ENCODE peak calls at places on chromosomes 16 and 17, in five cellular contexts. One of them, this sample, is unnamed.

GRCh38 chr16:19088341-19088916 is 21.0 kb downstream of the COQ7 start:
- DNase-seq in GOT3: no peak
- DNase-seq in NCI-H1105: no peak
- DNase-seq in HFF-Myc: no peak
- DNase-seq in ascending aorta: no peak
- DNase-seq in this sample: no peak

GRCh38 chr17:64786337-64786736 is 124.2 kb upstream of the SMURF2 start:
- DNase-seq in GOT3: no peak
- DNase-seq in NCI-H1105: no peak
- DNase-seq in HFF-Myc: no peak
- DNase-seq in ascending aorta: no peak
- DNase-seq in this sample: no peak

GRCh38 chr17:36972186-36972686 is 23.5 kb downstream of the AATF start:
- DNase-seq in GOT3: no peak
- DNase-seq in NCI-H1105: no peak
- DNase-seq in HFF-Myc: no peak
- DNase-seq in ascending aorta: no peak
- DNase-seq in this sample: no peak

GRCh38 chr17:1087381-1088241 is 90.7 kb downstream of the TIMM22 start:
- DNase-seq in GOT3: no peak
- DNase-seq in NCI-H1105: peak; percentile 66
- DNase-seq in HFF-Myc: no peak
- DNase-seq in ascending aorta: peak; percentile 47
- DNase-seq in this sample: peak; percentile 52

GRCh38 chr16:63745456-63745855 is 1376.4 kb downstream of the CDH11 start:
- DNase-seq in GOT3: no peak
- DNase-seq in NCI-H1105: no peak
- DNase-seq in HFF-Myc: no peak
- DNase-seq in ascending aorta: no peak
- DNase-seq in this sample: no peak

GRCh38 chr17:30249460-30249859 is 14.0 kb upstream of the SLC6A4 start:
- DNase-seq in GOT3: no peak
- DNase-seq in NCI-H1105: no peak
- DNase-seq in HFF-Myc: no peak
- DNase-seq in ascending aorta: no peak
- DNase-seq in this sample: no peak

GRCh38 chr16:7405166-7405565 is 72.5 kb downstream of the RBFOX1 start:
- DNase-seq in GOT3: no peak
- DNase-seq in NCI-H1105: peak; percentile 10
- DNase-seq in HFF-Myc: no peak
- DNase-seq in ascending aorta: no peak
- DNase-seq in this sample: peak; percentile 11

GRCh38 chr16:31079342-31079944 is 5.2 kb downstream of the ZNF646 start:
- DNase-seq in GOT3: no peak
- DNase-seq in NCI-H1105: no peak
- DNase-seq in HFF-Myc: no peak
- DNase-seq in ascending aorta: no peak
- DNase-seq in this sample: no peak

GRCh38 chr17:32015245-32016013 is 8.2 kb downstream of the LRRC37B start:
- DNase-seq in GOT3: no peak
- DNase-seq in NCI-H1105: peak; percentile 70
- DNase-seq in HFF-Myc: no peak
- DNase-seq in ascending aorta: no peak
- DNase-seq in this sample: no peak

GRCh38 chr17:11506635-11507034 is 91.6 kb upstream of the DNAH9 start:
- DNase-seq in GOT3: no peak
- DNase-seq in NCI-H1105: no peak
- DNase-seq in HFF-Myc: no peak
- DNase-seq in ascending aorta: no peak
- DNase-seq in this sample: no peak

GRCh38 chr17:17842111-17842876 is 5.5 kb upstream of the SREBF1 start:
- DNase-seq in GOT3: no peak
- DNase-seq in NCI-H1105: no peak
- DNase-seq in HFF-Myc: no peak
- DNase-seq in ascending aorta: no peak
- DNase-seq in this sample: no peak

GRCh38 chr16:26178298-26178697 is 486.5 kb downstream of the HS3ST4 start:
- DNase-seq in GOT3: no peak
- DNase-seq in NCI-H1105: no peak
- DNase-seq in HFF-Myc: no peak
- DNase-seq in ascending aorta: no peak
- DNase-seq in this sample: no peak

This sample was measured in AG08396.